ENCODE peak calls at places on chromosomes 11 and 22, in five cellular contexts. N is sigmoid colon, S is uterus, H is right lobe of liver, K is IMR-90. Z is an unnamed sample.

GRCh38 chr11:17972987-17973386 is 39.9 kb downstream of the SERGEF start:
- DNase-seq in K (peak; percentile 93), S (peak; percentile 33), N (peak; percentile 75), H (no peak), Z (no peak)

GRCh38 chr11:126332221-126332711 is 23.2 kb upstream of the ST3GAL4 start:
- DNase-seq in N (no peak), H (peak; percentile 63), K (peak; percentile 90), S (peak; percentile 79), Z (no peak)

GRCh38 chr11:83508804-83509203 is 222.6 kb upstream of the CCDC90B start:
- DNase-seq in K (no peak), S (no peak), H (peak; percentile 20), N (no peak), Z (no peak)

GRCh38 chr11:126884192-126884973 is 116.2 kb downstream of the KIRREL3 start:
- DNase-seq in N (no peak), K (no peak), H (no peak), S (no peak), Z (no peak)

GRCh38 chr11:127789887-127790286 is 789.3 kb upstream of the KIRREL3 start:
- DNase-seq in H (peak; percentile 32), K (peak; percentile 1), S (no peak), N (no peak), Z (no peak)

GRCh38 chr11:35567737-35568465 is 42.5 kb upstream of the PAMR1 start:
- DNase-seq in K (peak; percentile 65), H (no peak), N (no peak), S (no peak), Z (no peak)

GRCh38 chr22:39148024-39148726 is 4.3 kb downstream of the CBX7 start:
- DNase-seq in N (peak; percentile 64), S (no peak), K (no peak), H (no peak), Z (no peak)

GRCh38 chr11:45982656-45983470 is 60.4 kb downstream of the LARGE2 start:
- DNase-seq in K (peak; percentile 88), N (no peak), H (no peak), S (peak; percentile 60), Z (no peak)

GRCh38 chr11:85076535-85077330 is 550.4 kb downstream of the DLG2 start:
- DNase-seq in K (peak; percentile 34), S (no peak), N (no peak), H (no peak), Z (no peak)

GRCh38 chr11:86608251-86608799 is 64.1 kb downstream of the ME3 start:
- DNase-seq in N (peak; percentile 88), H (peak; percentile 51), K (peak; percentile 80), S (peak; percentile 83), Z (no peak)

GRCh38 chr11:66708701-66709100 is 20.3 kb downstream of the SPTBN2 start:
- DNase-seq in N (no peak), H (no peak), K (no peak), S (no peak), Z (no peak)

GRCh38 chr11:20021771-20022362 is 138.4 kb downstream of the DBX1 start:
- DNase-seq in H (no peak), S (no peak), N (no peak), K (no peak), Z (no peak)

GRCh38 chr11:23078289-23078971 is 218.2 kb upstream of the CCDC179 start:
- DNase-seq in N (no peak), K (peak; percentile 80), S (no peak), H (no peak), Z (no peak)

GRCh38 chr11:25734592-25735211 is 597.2 kb upstream of the ANO3 start:
- DNase-seq in H (no peak), N (no peak), S (no peak), K (peak; percentile 19), Z (no peak)

GRCh38 chr11:2182692-2183474 is 11.3 kb upstream of the TH start:
- DNase-seq in H (no peak), K (no peak), N (no peak), S (no peak), Z (no peak)

GRCh38 chr22:49838771-49839717 is 11.4 kb upstream of the BRD1 start:
- DNase-seq in S (no peak), K (peak; percentile 33), H (no peak), N (no peak), Z (no peak)

GRCh38 chr11:129710423-129710822 is 105.2 kb upstream of the TMEM45B start:
- DNase-seq in K (no peak), S (no peak), H (no peak), N (no peak), Z (no peak)

GRCh38 chr11:7672276-7672959 is 882 bp downstream of the CYB5R2 start:
- DNase-seq in H (peak; percentile 48), K (no peak), N (no peak), S (no peak), Z (no peak)

GRCh38 chr11:3014314-3014938 is 22.3 kb upstream of the NAP1L4 start:
- DNase-seq in H (peak; percentile 13), K (no peak), S (no peak), N (no peak), Z (no peak)

GRCh38 chr11:45145421-45146071 is 893 bp upstream of the PRDM11 start:
- DNase-seq in S (peak; percentile 50), N (peak; percentile 75), K (peak; percentile 35), H (peak; percentile 70), Z (no peak)

GRCh38 chr22:47460870-47461269 is 698.4 kb downstream of the TBC1D22A start:
- DNase-seq in S (no peak), H (no peak), N (no peak), K (no peak), Z (no peak)

GRCh38 chr11:118341749-118342489 is 586 bp downstream of the CD3D start:
- DNase-seq in S (no peak), K (no peak), N (no peak), H (no peak), Z (no peak)

GRCh38 chr11:118339281-118340045 is 3.0 kb downstream of the CD3D start:
- DNase-seq in K (no peak), N (no peak), S (no peak), H (no peak), Z (no peak)

GRCh38 chr11:118340437-118340836 is 2.1 kb downstream of the CD3D start:
- DNase-seq in K (no peak), S (no peak), H (no peak), N (no peak), Z (no peak)

GRCh38 chr11:118334746-118335145 is 7.8 kb downstream of the CD3D start:
- DNase-seq in H (no peak), K (no peak), S (no peak), N (no peak), Z (no peak)

GRCh38 chr11:118338637-118339061 is 3.9 kb downstream of the CD3D start:
- DNase-seq in K (no peak), H (no peak), S (no peak), N (no peak), Z (peak; percentile 4)
- H3K27ac ChIP-seq in K (no peak overlapping the region), H (no peak overlapping the region), S (no peak overlapping the region), N (no peak overlapping the region), Z (peak overlapping the region; percentile 35)

DNA sequence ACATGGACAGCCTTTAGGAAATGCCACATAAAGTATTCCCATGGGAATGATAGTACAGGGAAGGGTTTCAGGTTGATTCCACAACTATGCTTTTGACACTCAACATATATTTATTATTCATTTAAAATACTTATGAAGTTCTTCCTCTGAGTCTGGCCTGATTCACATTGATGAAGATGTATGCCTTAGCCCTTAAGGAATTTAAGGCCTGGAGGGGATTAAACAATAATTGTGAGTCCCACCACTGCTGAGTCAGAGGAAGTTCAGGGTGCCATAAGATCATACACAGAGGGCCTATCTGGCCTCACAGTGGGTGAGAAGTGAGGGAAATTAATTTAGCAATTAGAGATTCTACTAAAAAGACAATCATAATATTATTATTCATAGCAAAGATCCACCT is 161.1 kb upstream of the SNX19 start:
- DNase-seq in H (no peak), N (no peak), K (peak; percentile 59), S (no peak), Z (no peak)
- H3K27me3 ChIP-seq in H (no peaks in the 10 kb centered on the region), N (no peaks in the 10 kb centered on the region), K (no peaks in the 10 kb centered on the region), S (no peaks in the 10 kb centered on the region), Z (no peaks in the 10 kb centered on the region)

GRCh38 chr22:30305906-30306628 is 16.8 kb upstream of the CASTOR1 start:
- DNase-seq in S (no peak), K (no peak), N (no peak), H (no peak), Z (no peak)
- TF ChIP-seq POLR2A in S (no peak), K (no peak), N (no peak), H (no peak), Z (no peak)

DNA sequence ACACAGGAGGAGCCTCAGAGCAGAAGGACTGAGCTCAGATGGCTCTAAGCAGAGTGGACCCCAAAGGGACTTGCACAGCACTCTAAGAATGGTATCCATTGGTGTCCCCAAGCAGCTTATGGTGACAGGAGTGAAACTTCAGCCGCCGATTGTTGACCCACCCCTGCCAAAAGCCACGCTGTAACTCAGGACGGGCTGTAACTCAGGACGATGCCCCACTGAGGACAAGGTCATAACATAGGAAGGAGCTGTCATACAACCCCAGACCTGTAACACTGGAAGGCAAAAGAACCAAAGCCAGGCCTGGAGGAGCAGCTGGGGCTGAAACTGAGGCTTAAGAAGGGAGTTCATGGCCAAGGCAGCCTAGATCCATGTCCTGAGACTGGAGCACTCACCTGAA is 14.2 kb downstream of the CD59 start:
- DNase-seq in K (no peak), S (no peak), H (no peak), N (no peak), Z (no peak)
- H3K27ac ChIP-seq in K (peak overlapping the region; percentile 75), S (peak overlapping the region; percentile 49), H (peak overlapping the region; percentile 31), N (peak overlapping the region; percentile 80), Z (peak overlapping the region; percentile 80)